ENCODE peak calls at places on chromosome 10, in nine cellular contexts. S is activated CD8-positive, alpha-beta memory T cell treated with anti-CD3 and anti-CD28 coated beads for 4 hours; W is stimulated activated CD8-positive, alpha-beta memory T cell treated with anti-CD3 and anti-CD28 coated beads, Interleukin-4, amount 100 ng/mL, for 1 hour; K is left kidney; C is A549; V is choroid plexus epithelial cell; B is brain microvascular endothelial cell; Z is germinal center; I is dermis microvascular lymphatic vessel endothelial cell. E is an unnamed sample.

GRCh38 chr10:102673961-102674511 is 29.8 kb downstream of the TRIM8 start:
- DNase-seq in B (peak; percentile 72), V (peak; percentile 92), K (peak; percentile 92), C (no peak), S (peak; percentile 19), Z (no peak), I (no peak), W (peak; percentile 35), E (no peak)

GRCh38 chr10:127193125-127193524 is 3.3 kb downstream of the INSYN2A start:
- DNase-seq in S (no peak), C (no peak), K (no peak), V (peak; percentile 44), W (no peak), I (no peak), B (peak; percentile 67), Z (no peak), E (no peak)

GRCh38 chr10:42419789-42420188 is 218.6 kb downstream of the ZNF33B start:
- DNase-seq in W (no peak), C (no peak), K (no peak), S (no peak), I (no peak), Z (no peak), V (no peak), B (no peak), E (no peak)

GRCh38 chr10:108757946-108758345 is 1165.4 kb downstream of the XPNPEP1 start:
- DNase-seq in S (no peak), K (no peak), I (no peak), B (no peak), V (no peak), W (no peak), C (no peak), Z (no peak), E (no peak)

GRCh38 chr10:33377658-33378025 is 43.2 kb upstream of the NRP1 start:
- DNase-seq in C (no peak), V (peak; percentile 66), Z (no peak), K (no peak), S (no peak), B (peak; percentile 25), I (no peak), W (no peak), E (no peak)

GRCh38 chr10:30166929-30167328 is 107.5 kb upstream of the JCAD start:
- DNase-seq in Z (no peak), W (no peak), V (no peak), S (no peak), I (no peak), C (no peak), B (no peak), K (no peak), E (no peak)

GRCh38 chr10:132970641-132971438 is 28.5 kb upstream of the CFAP46 start:
- DNase-seq in V (no peak), S (no peak), I (no peak), B (no peak), Z (no peak), C (no peak), K (no peak), W (no peak), E (no peak)

GRCh38 chr10:112176543-112176942 is 7.0 kb downstream of the GPAM start:
- DNase-seq in S (no peak), C (no peak), B (no peak), I (no peak), V (no peak), Z (no peak), W (no peak), K (no peak), E (no peak)

GRCh38 chr10:38143587-38143986 is 49.5 kb downstream of the ZNF37A start:
- DNase-seq in W (no peak), S (no peak), B (no peak), V (peak; percentile 20), I (no peak), Z (no peak), C (no peak), K (no peak), E (no peak)

GRCh38 chr10:7829289-7829834 is 11.1 kb downstream of the TAF3 start:
- DNase-seq in B (no peak), Z (no peak), V (no peak), S (no peak), C (no peak), W (no peak), K (no peak), I (no peak), E (no peak)

GRCh38 chr10:74824184-74825032 is 2.0 kb upstream of the KAT6B start:
- DNase-seq in I (no peak), Z (peak; percentile 54), S (no peak), K (peak; percentile 66), W (peak; percentile 7), V (no peak), C (no peak), B (no peak), E (no peak)

GRCh38 chr10:99743841-99744240 is 11.8 kb downstream of the CUTC start:
- DNase-seq in W (no peak), V (no peak), B (no peak), Z (no peak), C (no peak), S (no peak), I (peak; percentile 16), K (no peak), E (no peak)

GRCh38 chr10:29266641-29267040 is 22.2 kb upstream of the LYZL1 start:
- DNase-seq in S (no peak), C (no peak), K (no peak), I (no peak), B (peak; percentile 25), W (no peak), Z (no peak), V (peak; percentile 86), E (no peak)

GRCh38 chr10:125992244-125992643 is 95.9 kb downstream of the FANK1 start:
- DNase-seq in W (no peak), V (no peak), C (no peak), K (no peak), I (no peak), S (no peak), B (no peak), Z (no peak), E (no peak)

GRCh38 chr10:101351017-101351416 is 2.9 kb upstream of the BTRC start:
- DNase-seq in K (no peak), S (no peak), V (no peak), C (no peak), Z (no peak), B (no peak), I (no peak), W (no peak), E (no peak)

GRCh38 chr10:25756784-25757183 is 177.2 kb upstream of the MYO3A start:
- DNase-seq in I (no peak), W (no peak), S (no peak), Z (no peak), B (no peak), V (no peak), C (no peak), K (no peak), E (no peak)

GRCh38 chr10:10307551-10307950 is 710.1 kb upstream of the CELF2 start:
- DNase-seq in C (no peak), S (no peak), W (no peak), K (no peak), Z (no peak), V (no peak), B (no peak), I (no peak), E (no peak)